ENCODE peak calls at places on chromosomes 16 and 17, in five cellular contexts. One of them, this sample, is unnamed.

GRCh38 chr17:69357701-69358100 is 30.8 kb upstream of the ABCA5 start:
- DNase-seq in EH: peak; percentile 0
- DNase-seq in HCEC 1CT: no peak
- DNase-seq in stimulated activated CD4-positive, alpha-beta T cell treated with anti-CD3 and anti-CD28 coated beads, Interleukin-12 subunit alpha, Interleukin-12 subunit beta, amount 100 ng/mL, for 4 hours: no peak
- DNase-seq in neural crest cell: no peak
- DNase-seq in this sample: no peak

GRCh38 chr16:64830653-64831052 is 291.2 kb downstream of the CDH11 start:
- DNase-seq in EH: peak; percentile 68
- DNase-seq in HCEC 1CT: peak; percentile 20
- DNase-seq in stimulated activated CD4-positive, alpha-beta T cell treated with anti-CD3 and anti-CD28 coated beads, Interleukin-12 subunit alpha, Interleukin-12 subunit beta, amount 100 ng/mL, for 4 hours: no peak
- DNase-seq in neural crest cell: no peak
- DNase-seq in this sample: no peak

GRCh38 chr17:16987830-16988601 is 16.1 kb upstream of the TNFRSF13B start:
- DNase-seq in EH: peak; percentile 92
- DNase-seq in HCEC 1CT: peak; percentile 70
- DNase-seq in stimulated activated CD4-positive, alpha-beta T cell treated with anti-CD3 and anti-CD28 coated beads, Interleukin-12 subunit alpha, Interleukin-12 subunit beta, amount 100 ng/mL, for 4 hours: peak; percentile 43
- DNase-seq in neural crest cell: no peak
- DNase-seq in this sample: peak; percentile 65

GRCh38 chr17:76384987-76385891 is 830 bp downstream of the SPHK1 start:
- DNase-seq in EH: peak; percentile 81
- DNase-seq in HCEC 1CT: peak; percentile 79
- DNase-seq in stimulated activated CD4-positive, alpha-beta T cell treated with anti-CD3 and anti-CD28 coated beads, Interleukin-12 subunit alpha, Interleukin-12 subunit beta, amount 100 ng/mL, for 4 hours: peak; percentile 48
- DNase-seq in neural crest cell: peak; percentile 26
- DNase-seq in this sample: peak; percentile 44

GRCh38 chr17:74598346-74599022 is 6.4 kb upstream of the CD300LD start:
- DNase-seq in EH: no peak
- DNase-seq in HCEC 1CT: no peak
- DNase-seq in stimulated activated CD4-positive, alpha-beta T cell treated with anti-CD3 and anti-CD28 coated beads, Interleukin-12 subunit alpha, Interleukin-12 subunit beta, amount 100 ng/mL, for 4 hours: no peak
- DNase-seq in neural crest cell: no peak
- DNase-seq in this sample: no peak

GRCh38 chr16:13727943-13728342 is 192.0 kb upstream of the ERCC4 start:
- DNase-seq in EH: no peak
- DNase-seq in HCEC 1CT: no peak
- DNase-seq in stimulated activated CD4-positive, alpha-beta T cell treated with anti-CD3 and anti-CD28 coated beads, Interleukin-12 subunit alpha, Interleukin-12 subunit beta, amount 100 ng/mL, for 4 hours: no peak
- DNase-seq in neural crest cell: no peak
- DNase-seq in this sample: no peak

GRCh38 chr17:17119106-17119505 is 76.8 kb downstream of the MPRIP start:
- DNase-seq in EH: no peak
- DNase-seq in HCEC 1CT: no peak
- DNase-seq in stimulated activated CD4-positive, alpha-beta T cell treated with anti-CD3 and anti-CD28 coated beads, Interleukin-12 subunit alpha, Interleukin-12 subunit beta, amount 100 ng/mL, for 4 hours: no peak
- DNase-seq in neural crest cell: no peak
- DNase-seq in this sample: no peak

GRCh38 chr17:19304209-19304608 is 58.3 kb downstream of the B9D1 start:
- DNase-seq in EH: peak; percentile 73
- DNase-seq in HCEC 1CT: peak; percentile 68
- DNase-seq in stimulated activated CD4-positive, alpha-beta T cell treated with anti-CD3 and anti-CD28 coated beads, Interleukin-12 subunit alpha, Interleukin-12 subunit beta, amount 100 ng/mL, for 4 hours: no peak
- DNase-seq in neural crest cell: no peak
- DNase-seq in this sample: no peak

GRCh38 chr17:52957411-52957810 is 798.9 kb upstream of the CA10 start:
- DNase-seq in EH: no peak
- DNase-seq in HCEC 1CT: no peak
- DNase-seq in stimulated activated CD4-positive, alpha-beta T cell treated with anti-CD3 and anti-CD28 coated beads, Interleukin-12 subunit alpha, Interleukin-12 subunit beta, amount 100 ng/mL, for 4 hours: no peak
- DNase-seq in neural crest cell: no peak
- DNase-seq in this sample: no peak

GRCh38 chr16:49350265-49351103 is 23.1 kb upstream of the C16orf78 start:
- DNase-seq in EH: peak; percentile 49
- DNase-seq in HCEC 1CT: peak; percentile 12
- DNase-seq in stimulated activated CD4-positive, alpha-beta T cell treated with anti-CD3 and anti-CD28 coated beads, Interleukin-12 subunit alpha, Interleukin-12 subunit beta, amount 100 ng/mL, for 4 hours: peak; percentile 45
- DNase-seq in neural crest cell: peak; percentile 75
- DNase-seq in this sample: peak; percentile 63

GRCh38 chr17:17072546-17072945 is 30.3 kb downstream of the MPRIP start:
- DNase-seq in EH: no peak
- DNase-seq in HCEC 1CT: no peak
- DNase-seq in stimulated activated CD4-positive, alpha-beta T cell treated with anti-CD3 and anti-CD28 coated beads, Interleukin-12 subunit alpha, Interleukin-12 subunit beta, amount 100 ng/mL, for 4 hours: no peak
- DNase-seq in neural crest cell: no peak
- DNase-seq in this sample: no peak

GRCh38 chr17:64001763-64002529 is 3.8 kb downstream of the PRR29 start:
- DNase-seq in EH: no peak
- DNase-seq in HCEC 1CT: no peak
- DNase-seq in stimulated activated CD4-positive, alpha-beta T cell treated with anti-CD3 and anti-CD28 coated beads, Interleukin-12 subunit alpha, Interleukin-12 subunit beta, amount 100 ng/mL, for 4 hours: no peak
- DNase-seq in neural crest cell: no peak
- DNase-seq in this sample: peak; percentile 29

GRCh38 chr16:25192096-25192495 is 24.7 kb upstream of the AQP8 start:
- DNase-seq in EH: peak; percentile 62
- DNase-seq in HCEC 1CT: no peak
- DNase-seq in stimulated activated CD4-positive, alpha-beta T cell treated with anti-CD3 and anti-CD28 coated beads, Interleukin-12 subunit alpha, Interleukin-12 subunit beta, amount 100 ng/mL, for 4 hours: no peak
- DNase-seq in neural crest cell: no peak
- DNase-seq in this sample: no peak

GRCh38 chr17:70021726-70022125 is 53.3 kb upstream of the KCNJ16 start:
- DNase-seq in EH: peak; percentile 40
- DNase-seq in HCEC 1CT: no peak
- DNase-seq in stimulated activated CD4-positive, alpha-beta T cell treated with anti-CD3 and anti-CD28 coated beads, Interleukin-12 subunit alpha, Interleukin-12 subunit beta, amount 100 ng/mL, for 4 hours: no peak
- DNase-seq in neural crest cell: no peak
- DNase-seq in this sample: no peak

GRCh38 chr17:31593806-31594205 is 202.3 kb downstream of the RAB11FIP4 start:
- DNase-seq in EH: peak; percentile 92
- DNase-seq in HCEC 1CT: peak; percentile 34
- DNase-seq in stimulated activated CD4-positive, alpha-beta T cell treated with anti-CD3 and anti-CD28 coated beads, Interleukin-12 subunit alpha, Interleukin-12 subunit beta, amount 100 ng/mL, for 4 hours: no peak
- DNase-seq in neural crest cell: no peak
- DNase-seq in this sample: no peak

GRCh38 chr16:53726625-53727024 is 22.7 kb downstream of the FTO start:
- DNase-seq in EH: no peak
- DNase-seq in HCEC 1CT: peak; percentile 43
- DNase-seq in stimulated activated CD4-positive, alpha-beta T cell treated with anti-CD3 and anti-CD28 coated beads, Interleukin-12 subunit alpha, Interleukin-12 subunit beta, amount 100 ng/mL, for 4 hours: no peak
- DNase-seq in neural crest cell: peak; percentile 8
- DNase-seq in this sample: no peak

GRCh38 chr17:76384222-76384986 is at the start of gene SPHK1:
- DNase-seq in EH: peak; percentile 90
- DNase-seq in HCEC 1CT: peak; percentile 85
- DNase-seq in stimulated activated CD4-positive, alpha-beta T cell treated with anti-CD3 and anti-CD28 coated beads, Interleukin-12 subunit alpha, Interleukin-12 subunit beta, amount 100 ng/mL, for 4 hours: peak; percentile 75
- DNase-seq in neural crest cell: peak; percentile 65
- DNase-seq in this sample: peak; percentile 73

GRCh38 chr17:81396722-81397313 is 1.6 kb downstream of the BAHCC1 start:
- DNase-seq in EH: peak; percentile 63
- DNase-seq in HCEC 1CT: no peak
- DNase-seq in stimulated activated CD4-positive, alpha-beta T cell treated with anti-CD3 and anti-CD28 coated beads, Interleukin-12 subunit alpha, Interleukin-12 subunit beta, amount 100 ng/mL, for 4 hours: no peak
- DNase-seq in neural crest cell: peak; percentile 70
- DNase-seq in this sample: no peak

GRCh38 chr17:31754239-31754945 is 104.7 kb downstream of the COPRS start:
- DNase-seq in EH: peak; percentile 96
- DNase-seq in HCEC 1CT: peak; percentile 98
- DNase-seq in stimulated activated CD4-positive, alpha-beta T cell treated with anti-CD3 and anti-CD28 coated beads, Interleukin-12 subunit alpha, Interleukin-12 subunit beta, amount 100 ng/mL, for 4 hours: no peak
- DNase-seq in neural crest cell: no peak
- DNase-seq in this sample: no peak

GRCh38 chr16:23757937-23758619 is 3.3 kb downstream of the CHP2 start:
- DNase-seq in EH: no peak
- DNase-seq in HCEC 1CT: no peak
- DNase-seq in stimulated activated CD4-positive, alpha-beta T cell treated with anti-CD3 and anti-CD28 coated beads, Interleukin-12 subunit alpha, Interleukin-12 subunit beta, amount 100 ng/mL, for 4 hours: no peak
- DNase-seq in neural crest cell: no peak
- DNase-seq in this sample: no peak

GRCh38 chr17:32486701-32487459 is at the start of gene CDK5R1:
- DNase-seq in EH: peak; percentile 73
- DNase-seq in HCEC 1CT: peak; percentile 74
- DNase-seq in stimulated activated CD4-positive, alpha-beta T cell treated with anti-CD3 and anti-CD28 coated beads, Interleukin-12 subunit alpha, Interleukin-12 subunit beta, amount 100 ng/mL, for 4 hours: peak; percentile 71
- DNase-seq in neural crest cell: peak; percentile 68
- DNase-seq in this sample: peak; percentile 73

GRCh38 chr16:72501739-72502653 is 330.0 kb upstream of the PMFBP1 start:
- DNase-seq in EH: peak; percentile 77
- DNase-seq in HCEC 1CT: peak; percentile 70
- DNase-seq in stimulated activated CD4-positive, alpha-beta T cell treated with anti-CD3 and anti-CD28 coated beads, Interleukin-12 subunit alpha, Interleukin-12 subunit beta, amount 100 ng/mL, for 4 hours: peak; percentile 8
- DNase-seq in neural crest cell: peak; percentile 55
- DNase-seq in this sample: peak; percentile 29

GRCh38 chr17:27904534-27904933 is 11.4 kb upstream of the LYRM9 start:
- DNase-seq in EH: no peak
- DNase-seq in HCEC 1CT: no peak
- DNase-seq in stimulated activated CD4-positive, alpha-beta T cell treated with anti-CD3 and anti-CD28 coated beads, Interleukin-12 subunit alpha, Interleukin-12 subunit beta, amount 100 ng/mL, for 4 hours: no peak
- DNase-seq in neural crest cell: no peak
- DNase-seq in this sample: no peak

GRCh38 chr16:4212934-4213296 is 29.0 kb downstream of the SRL start:
- DNase-seq in EH: peak; percentile 79
- DNase-seq in HCEC 1CT: peak; percentile 78
- DNase-seq in stimulated activated CD4-positive, alpha-beta T cell treated with anti-CD3 and anti-CD28 coated beads, Interleukin-12 subunit alpha, Interleukin-12 subunit beta, amount 100 ng/mL, for 4 hours: no peak
- DNase-seq in neural crest cell: no peak
- DNase-seq in this sample: no peak

GRCh38 chr16:26505501-26505900 is 561.2 kb upstream of the C16orf82 start:
- DNase-seq in EH: no peak
- DNase-seq in HCEC 1CT: no peak
- DNase-seq in stimulated activated CD4-positive, alpha-beta T cell treated with anti-CD3 and anti-CD28 coated beads, Interleukin-12 subunit alpha, Interleukin-12 subunit beta, amount 100 ng/mL, for 4 hours: no peak
- DNase-seq in neural crest cell: no peak
- DNase-seq in this sample: no peak

GRCh38 chr17:43710101-43710500 is 48.4 kb upstream of the MEOX1 start:
- DNase-seq in EH: no peak
- DNase-seq in HCEC 1CT: no peak
- DNase-seq in stimulated activated CD4-positive, alpha-beta T cell treated with anti-CD3 and anti-CD28 coated beads, Interleukin-12 subunit alpha, Interleukin-12 subunit beta, amount 100 ng/mL, for 4 hours: no peak
- DNase-seq in neural crest cell: no peak
- DNase-seq in this sample: no peak

GRCh38 chr17:72556944-72557826 is 436.4 kb downstream of the SOX9 start:
- DNase-seq in EH: peak; percentile 68
- DNase-seq in HCEC 1CT: peak; percentile 49
- DNase-seq in stimulated activated CD4-positive, alpha-beta T cell treated with anti-CD3 and anti-CD28 coated beads, Interleukin-12 subunit alpha, Interleukin-12 subunit beta, amount 100 ng/mL, for 4 hours: peak; percentile 45
- DNase-seq in neural crest cell: peak; percentile 79
- DNase-seq in this sample: peak; percentile 54

GRCh38 chr16:29984137-29984763 is 10.6 kb downstream of the TAOK2 start:
- DNase-seq in EH: no peak
- DNase-seq in HCEC 1CT: no peak
- DNase-seq in stimulated activated CD4-positive, alpha-beta T cell treated with anti-CD3 and anti-CD28 coated beads, Interleukin-12 subunit alpha, Interleukin-12 subunit beta, amount 100 ng/mL, for 4 hours: no peak
- DNase-seq in neural crest cell: no peak
- DNase-seq in this sample: no peak

GRCh38 chr17:38745545-38745944 is 2.6 kb downstream of the PCGF2 start:
- DNase-seq in EH: peak; percentile 25
- DNase-seq in HCEC 1CT: no peak
- DNase-seq in stimulated activated CD4-positive, alpha-beta T cell treated with anti-CD3 and anti-CD28 coated beads, Interleukin-12 subunit alpha, Interleukin-12 subunit beta, amount 100 ng/mL, for 4 hours: no peak
- DNase-seq in neural crest cell: no peak
- DNase-seq in this sample: no peak

GRCh38 chr17:32943647-32944191 is 15.8 kb downstream of the TMEM98 start:
- DNase-seq in EH: peak; percentile 90
- DNase-seq in HCEC 1CT: peak; percentile 43
- DNase-seq in stimulated activated CD4-positive, alpha-beta T cell treated with anti-CD3 and anti-CD28 coated beads, Interleukin-12 subunit alpha, Interleukin-12 subunit beta, amount 100 ng/mL, for 4 hours: no peak
- DNase-seq in neural crest cell: no peak
- DNase-seq in this sample: no peak

GRCh38 chr16:15601212-15601879 is 41.6 kb downstream of the MARF1 start:
- DNase-seq in EH: no peak
- DNase-seq in HCEC 1CT: no peak
- DNase-seq in stimulated activated CD4-positive, alpha-beta T cell treated with anti-CD3 and anti-CD28 coated beads, Interleukin-12 subunit alpha, Interleukin-12 subunit beta, amount 100 ng/mL, for 4 hours: no peak
- DNase-seq in neural crest cell: no peak
- DNase-seq in this sample: no peak

GRCh38 chr17:28917029-28917428 is 14.2 kb upstream of the DHRS13 start:
- DNase-seq in EH: no peak
- DNase-seq in HCEC 1CT: no peak
- DNase-seq in stimulated activated CD4-positive, alpha-beta T cell treated with anti-CD3 and anti-CD28 coated beads, Interleukin-12 subunit alpha, Interleukin-12 subunit beta, amount 100 ng/mL, for 4 hours: no peak
- DNase-seq in neural crest cell: no peak
- DNase-seq in this sample: no peak

GRCh38 chr16:12228607-12229499 is 252.3 kb downstream of the SNX29 start:
- DNase-seq in EH: peak; percentile 87
- DNase-seq in HCEC 1CT: peak; percentile 64
- DNase-seq in stimulated activated CD4-positive, alpha-beta T cell treated with anti-CD3 and anti-CD28 coated beads, Interleukin-12 subunit alpha, Interleukin-12 subunit beta, amount 100 ng/mL, for 4 hours: peak; percentile 13
- DNase-seq in neural crest cell: peak; percentile 58
- DNase-seq in this sample: no peak

GRCh38 chr16:1163567-1164055 is 10.7 kb downstream of the CACNA1H start:
- DNase-seq in EH: peak; percentile 9
- DNase-seq in HCEC 1CT: no peak
- DNase-seq in stimulated activated CD4-positive, alpha-beta T cell treated with anti-CD3 and anti-CD28 coated beads, Interleukin-12 subunit alpha, Interleukin-12 subunit beta, amount 100 ng/mL, for 4 hours: no peak
- DNase-seq in neural crest cell: no peak
- DNase-seq in this sample: no peak

GRCh38 chr17:19718613-19719364 is 2.4 kb upstream of the SLC47A2 start:
- DNase-seq in EH: no peak
- DNase-seq in HCEC 1CT: no peak
- DNase-seq in stimulated activated CD4-positive, alpha-beta T cell treated with anti-CD3 and anti-CD28 coated beads, Interleukin-12 subunit alpha, Interleukin-12 subunit beta, amount 100 ng/mL, for 4 hours: no peak
- DNase-seq in neural crest cell: no peak
- DNase-seq in this sample: no peak

GRCh38 chr16:29821663-29822115 is 1.4 kb downstream of the MVP start:
- DNase-seq in EH: peak; percentile 92
- DNase-seq in HCEC 1CT: peak; percentile 84
- DNase-seq in stimulated activated CD4-positive, alpha-beta T cell treated with anti-CD3 and anti-CD28 coated beads, Interleukin-12 subunit alpha, Interleukin-12 subunit beta, amount 100 ng/mL, for 4 hours: no peak
- DNase-seq in neural crest cell: no peak
- DNase-seq in this sample: no peak

GRCh38 chr17:5203908-5204294 is 12.2 kb upstream of the ZNF594 start:
- DNase-seq in EH: peak; percentile 73
- DNase-seq in HCEC 1CT: peak; percentile 49
- DNase-seq in stimulated activated CD4-positive, alpha-beta T cell treated with anti-CD3 and anti-CD28 coated beads, Interleukin-12 subunit alpha, Interleukin-12 subunit beta, amount 100 ng/mL, for 4 hours: no peak
- DNase-seq in neural crest cell: no peak
- DNase-seq in this sample: no peak

GRCh38 chr17:66724581-66725341 is 110.2 kb upstream of the CACNG5 start:
- DNase-seq in EH: peak; percentile 21
- DNase-seq in HCEC 1CT: no peak
- DNase-seq in stimulated activated CD4-positive, alpha-beta T cell treated with anti-CD3 and anti-CD28 coated beads, Interleukin-12 subunit alpha, Interleukin-12 subunit beta, amount 100 ng/mL, for 4 hours: no peak
- DNase-seq in neural crest cell: no peak
- DNase-seq in this sample: no peak

GRCh38 chr17:60825351-60825750 is 147.7 kb downstream of the BCAS3 start:
- DNase-seq in EH: no peak
- DNase-seq in HCEC 1CT: no peak
- DNase-seq in stimulated activated CD4-positive, alpha-beta T cell treated with anti-CD3 and anti-CD28 coated beads, Interleukin-12 subunit alpha, Interleukin-12 subunit beta, amount 100 ng/mL, for 4 hours: no peak
- DNase-seq in neural crest cell: no peak
- DNase-seq in this sample: no peak

GRCh38 chr17:33055746-33056145 is 64.1 kb downstream of the SPACA3 start:
- DNase-seq in EH: no peak
- DNase-seq in HCEC 1CT: no peak
- DNase-seq in stimulated activated CD4-positive, alpha-beta T cell treated with anti-CD3 and anti-CD28 coated beads, Interleukin-12 subunit alpha, Interleukin-12 subunit beta, amount 100 ng/mL, for 4 hours: no peak
- DNase-seq in neural crest cell: no peak
- DNase-seq in this sample: no peak